ENCODE peak calls at places on chromosomes 7 and 10, in nine cellular contexts. One of them, this sample, is unnamed.

GRCh38 chr7:78873117-78873516 is 580.4 kb downstream of the MAGI2 start:
- DNase-seq in brain microvascular endothelial cell: no peak
- DNase-seq in SK-N-SH: no peak
- DNase-seq in cardiac muscle cell: no peak
- DNase-seq in hepatocyte: no peak
- DNase-seq in heart right ventricle: no peak
- DNase-seq in choroid plexus epithelial cell: no peak
- DNase-seq in astrocyte of the cerebellum: no peak
- DNase-seq in thoracic aorta: no peak
- DNase-seq in this sample: no peak

GRCh38 chr7:153515359-153515758 is 536.8 kb upstream of the DPP6 start:
- DNase-seq in brain microvascular endothelial cell: no peak
- DNase-seq in SK-N-SH: no peak
- DNase-seq in cardiac muscle cell: no peak
- DNase-seq in hepatocyte: no peak
- DNase-seq in heart right ventricle: no peak
- DNase-seq in choroid plexus epithelial cell: no peak
- DNase-seq in astrocyte of the cerebellum: no peak
- DNase-seq in thoracic aorta: no peak
- DNase-seq in this sample: no peak

GRCh38 chr10:125027889-125028288 is 86.0 kb downstream of the ZRANB1 start:
- DNase-seq in brain microvascular endothelial cell: no peak
- DNase-seq in SK-N-SH: no peak
- DNase-seq in cardiac muscle cell: peak; percentile 46
- DNase-seq in hepatocyte: no peak
- DNase-seq in heart right ventricle: peak; percentile 48
- DNase-seq in choroid plexus epithelial cell: no peak
- DNase-seq in astrocyte of the cerebellum: no peak
- DNase-seq in thoracic aorta: no peak
- DNase-seq in this sample: peak; percentile 74

GRCh38 chr7:126658684-126659083 is 594.1 kb downstream of the GRM8 start:
- DNase-seq in brain microvascular endothelial cell: no peak
- DNase-seq in SK-N-SH: no peak
- DNase-seq in cardiac muscle cell: no peak
- DNase-seq in hepatocyte: no peak
- DNase-seq in heart right ventricle: no peak
- DNase-seq in choroid plexus epithelial cell: no peak
- DNase-seq in astrocyte of the cerebellum: no peak
- DNase-seq in thoracic aorta: no peak
- DNase-seq in this sample: no peak

GRCh38 chr10:59587083-59587755 is 122.4 kb downstream of the SLC16A9 start:
- DNase-seq in brain microvascular endothelial cell: no peak
- DNase-seq in SK-N-SH: no peak
- DNase-seq in cardiac muscle cell: no peak
- DNase-seq in hepatocyte: no peak
- DNase-seq in heart right ventricle: no peak
- DNase-seq in choroid plexus epithelial cell: no peak
- DNase-seq in astrocyte of the cerebellum: no peak
- DNase-seq in thoracic aorta: no peak
- DNase-seq in this sample: no peak

GRCh38 chr10:124005091-124005490 is 88.3 kb downstream of the CHST15 start:
- DNase-seq in brain microvascular endothelial cell: no peak
- DNase-seq in SK-N-SH: peak; percentile 3
- DNase-seq in cardiac muscle cell: no peak
- DNase-seq in hepatocyte: no peak
- DNase-seq in heart right ventricle: no peak
- DNase-seq in choroid plexus epithelial cell: no peak
- DNase-seq in astrocyte of the cerebellum: no peak
- DNase-seq in thoracic aorta: no peak
- DNase-seq in this sample: no peak

GRCh38 chr10:58952747-58953466 is 223.5 kb upstream of the PHYHIPL start:
- DNase-seq in brain microvascular endothelial cell: peak; percentile 66
- DNase-seq in SK-N-SH: peak; percentile 36
- DNase-seq in cardiac muscle cell: peak; percentile 55
- DNase-seq in hepatocyte: peak; percentile 67
- DNase-seq in heart right ventricle: peak; percentile 46
- DNase-seq in choroid plexus epithelial cell: peak; percentile 67
- DNase-seq in astrocyte of the cerebellum: peak; percentile 44
- DNase-seq in thoracic aorta: peak; percentile 9
- DNase-seq in this sample: no peak

GRCh38 chr10:88045544-88046415 is 182.4 kb downstream of the PTEN start:
- DNase-seq in brain microvascular endothelial cell: no peak
- DNase-seq in SK-N-SH: no peak
- DNase-seq in cardiac muscle cell: no peak
- DNase-seq in hepatocyte: no peak
- DNase-seq in heart right ventricle: peak; percentile 15
- DNase-seq in choroid plexus epithelial cell: no peak
- DNase-seq in astrocyte of the cerebellum: no peak
- DNase-seq in thoracic aorta: no peak
- DNase-seq in this sample: no peak

GRCh38 chr7:95330194-95331003 is 6.1 kb upstream of the PON1 start:
- DNase-seq in brain microvascular endothelial cell: peak; percentile 11
- DNase-seq in SK-N-SH: no peak
- DNase-seq in cardiac muscle cell: no peak
- DNase-seq in hepatocyte: no peak
- DNase-seq in heart right ventricle: no peak
- DNase-seq in choroid plexus epithelial cell: peak; percentile 64
- DNase-seq in astrocyte of the cerebellum: no peak
- DNase-seq in thoracic aorta: no peak
- DNase-seq in this sample: peak; percentile 35

GRCh38 chr7:106270122-106270977 is 14.4 kb downstream of the NAMPT start:
- DNase-seq in brain microvascular endothelial cell: no peak
- DNase-seq in SK-N-SH: no peak
- DNase-seq in cardiac muscle cell: no peak
- DNase-seq in hepatocyte: no peak
- DNase-seq in heart right ventricle: no peak
- DNase-seq in choroid plexus epithelial cell: no peak
- DNase-seq in astrocyte of the cerebellum: no peak
- DNase-seq in thoracic aorta: no peak
- DNase-seq in this sample: no peak

GRCh38 chr7:44782460-44782859 is 14.0 kb upstream of the PPIA start:
- DNase-seq in brain microvascular endothelial cell: no peak
- DNase-seq in SK-N-SH: no peak
- DNase-seq in cardiac muscle cell: no peak
- DNase-seq in hepatocyte: no peak
- DNase-seq in heart right ventricle: no peak
- DNase-seq in choroid plexus epithelial cell: no peak
- DNase-seq in astrocyte of the cerebellum: no peak
- DNase-seq in thoracic aorta: no peak
- DNase-seq in this sample: no peak

GRCh38 chr10:42578019-42578418 is 60.4 kb downstream of the ZNF33B start:
- DNase-seq in brain microvascular endothelial cell: no peak
- DNase-seq in SK-N-SH: no peak
- DNase-seq in cardiac muscle cell: no peak
- DNase-seq in hepatocyte: no peak
- DNase-seq in heart right ventricle: no peak
- DNase-seq in choroid plexus epithelial cell: no peak
- DNase-seq in astrocyte of the cerebellum: no peak
- DNase-seq in thoracic aorta: no peak
- DNase-seq in this sample: no peak

GRCh38 chr10:130994845-130995244 is 316.7 kb downstream of the TCERG1L start:
- DNase-seq in brain microvascular endothelial cell: no peak
- DNase-seq in SK-N-SH: no peak
- DNase-seq in cardiac muscle cell: no peak
- DNase-seq in hepatocyte: no peak
- DNase-seq in heart right ventricle: no peak
- DNase-seq in choroid plexus epithelial cell: no peak
- DNase-seq in astrocyte of the cerebellum: no peak
- DNase-seq in thoracic aorta: no peak
- DNase-seq in this sample: no peak

GRCh38 chr7:47196106-47196630 is 385.7 kb downstream of the TNS3 start:
- DNase-seq in brain microvascular endothelial cell: no peak
- DNase-seq in SK-N-SH: no peak
- DNase-seq in cardiac muscle cell: no peak
- DNase-seq in hepatocyte: no peak
- DNase-seq in heart right ventricle: no peak
- DNase-seq in choroid plexus epithelial cell: no peak
- DNase-seq in astrocyte of the cerebellum: no peak
- DNase-seq in thoracic aorta: no peak
- DNase-seq in this sample: no peak

GRCh38 chr10:86397120-86397519 is 30.5 kb upstream of the GRID1 start:
- DNase-seq in brain microvascular endothelial cell: no peak
- DNase-seq in SK-N-SH: no peak
- DNase-seq in cardiac muscle cell: no peak
- DNase-seq in hepatocyte: no peak
- DNase-seq in heart right ventricle: no peak
- DNase-seq in choroid plexus epithelial cell: no peak
- DNase-seq in astrocyte of the cerebellum: no peak
- DNase-seq in thoracic aorta: no peak
- DNase-seq in this sample: no peak

GRCh38 chr10:86400705-86401587 is 34.4 kb upstream of the GRID1 start:
- DNase-seq in brain microvascular endothelial cell: no peak
- DNase-seq in SK-N-SH: peak; percentile 81
- DNase-seq in cardiac muscle cell: peak; percentile 59
- DNase-seq in hepatocyte: peak; percentile 74
- DNase-seq in heart right ventricle: no peak
- DNase-seq in choroid plexus epithelial cell: peak; percentile 31
- DNase-seq in astrocyte of the cerebellum: no peak
- DNase-seq in thoracic aorta: no peak
- DNase-seq in this sample: no peak

GRCh38 chr10:86399879-86400704 is 33.5 kb upstream of the GRID1 start:
- DNase-seq in brain microvascular endothelial cell: peak; percentile 93
- DNase-seq in SK-N-SH: peak; percentile 95
- DNase-seq in cardiac muscle cell: peak; percentile 99
- DNase-seq in hepatocyte: peak; percentile 98
- DNase-seq in heart right ventricle: peak; percentile 93
- DNase-seq in choroid plexus epithelial cell: peak; percentile 97
- DNase-seq in astrocyte of the cerebellum: peak; percentile 74
- DNase-seq in thoracic aorta: peak; percentile 86
- DNase-seq in this sample: peak; percentile 73

GRCh38 chr10:86401588-86402282 is 35.1 kb upstream of the GRID1 start:
- DNase-seq in brain microvascular endothelial cell: no peak
- DNase-seq in SK-N-SH: peak; percentile 57
- DNase-seq in cardiac muscle cell: no peak
- DNase-seq in hepatocyte: peak; percentile 27
- DNase-seq in heart right ventricle: no peak
- DNase-seq in choroid plexus epithelial cell: peak; percentile 37
- DNase-seq in astrocyte of the cerebellum: no peak
- DNase-seq in thoracic aorta: no peak
- DNase-seq in this sample: no peak

GRCh38 chr10:86399514-86399878 is 32.9 kb upstream of the GRID1 start:
- DNase-seq in brain microvascular endothelial cell: no peak
- DNase-seq in SK-N-SH: no peak
- DNase-seq in cardiac muscle cell: no peak
- DNase-seq in hepatocyte: no peak
- DNase-seq in heart right ventricle: no peak
- DNase-seq in choroid plexus epithelial cell: no peak
- DNase-seq in astrocyte of the cerebellum: no peak
- DNase-seq in thoracic aorta: no peak
- DNase-seq in this sample: no peak
- H3K4me3 ChIP-seq in brain microvascular endothelial cell: no peak overlapping the region
- H3K4me3 ChIP-seq in SK-N-SH: peak overlapping the region; percentile 77
- H3K4me3 ChIP-seq in cardiac muscle cell: no peak overlapping the region
- H3K4me3 ChIP-seq in hepatocyte: no peak overlapping the region
- H3K4me3 ChIP-seq in heart right ventricle: peak overlapping the region; percentile 55
- H3K4me3 ChIP-seq in choroid plexus epithelial cell: no peak overlapping the region
- H3K4me3 ChIP-seq in astrocyte of the cerebellum: peak overlapping the region; percentile 57
- H3K4me3 ChIP-seq in thoracic aorta: peak overlapping the region; percentile 89
- H3K4me3 ChIP-seq in this sample: no peak overlapping the region

DNA sequence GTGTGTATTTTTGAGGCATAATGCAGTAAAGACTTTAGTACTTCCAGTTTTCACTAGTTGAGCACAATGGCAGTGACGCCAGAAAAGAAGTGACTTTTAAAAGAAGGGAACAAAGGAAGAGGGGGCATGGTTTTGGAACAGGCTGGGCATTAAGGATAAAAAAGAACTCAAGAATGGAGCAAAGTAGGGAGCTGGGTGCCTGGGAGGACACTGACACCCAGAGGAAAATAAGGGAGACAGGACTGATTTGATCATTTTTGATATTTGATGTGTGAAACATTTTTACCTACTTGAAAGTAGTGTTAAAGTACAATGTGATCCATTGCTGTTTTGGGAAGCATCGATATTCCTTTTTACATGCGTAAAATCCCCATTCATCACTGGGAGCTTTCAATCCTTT is 85.4 kb downstream of the ADAM12 start:
- DNase-seq in brain microvascular endothelial cell: peak; percentile 12
- DNase-seq in SK-N-SH: no peak
- DNase-seq in cardiac muscle cell: no peak
- DNase-seq in hepatocyte: no peak
- DNase-seq in heart right ventricle: no peak
- DNase-seq in choroid plexus epithelial cell: peak; percentile 36
- DNase-seq in astrocyte of the cerebellum: no peak
- DNase-seq in thoracic aorta: no peak
- DNase-seq in this sample: no peak
- TF ChIP-seq CTCF in brain microvascular endothelial cell: peak; percentile 36
- TF ChIP-seq CTCF in SK-N-SH: peak; percentile 35
- TF ChIP-seq CTCF in cardiac muscle cell: peak; percentile 26
- TF ChIP-seq CTCF in hepatocyte: peak; percentile 14
- TF ChIP-seq CTCF in heart right ventricle: peak; percentile 9
- TF ChIP-seq CTCF in choroid plexus epithelial cell: peak; percentile 55
- TF ChIP-seq CTCF in astrocyte of the cerebellum: no peak
- TF ChIP-seq CTCF in thoracic aorta: no peak
- TF ChIP-seq CTCF in this sample: peak; percentile 19

GRCh38 chr7:109793-110556 is 82.4 kb upstream of the FAM20C start:
- DNase-seq in brain microvascular endothelial cell: no peak
- DNase-seq in SK-N-SH: no peak
- DNase-seq in cardiac muscle cell: no peak
- DNase-seq in hepatocyte: no peak
- DNase-seq in heart right ventricle: no peak
- DNase-seq in choroid plexus epithelial cell: no peak
- DNase-seq in astrocyte of the cerebellum: no peak
- DNase-seq in thoracic aorta: no peak
- DNase-seq in this sample: no peak

GRCh38 chr7:110557-111232 is 81.7 kb upstream of the FAM20C start:
- DNase-seq in brain microvascular endothelial cell: no peak
- DNase-seq in SK-N-SH: no peak
- DNase-seq in cardiac muscle cell: no peak
- DNase-seq in hepatocyte: no peak
- DNase-seq in heart right ventricle: no peak
- DNase-seq in choroid plexus epithelial cell: no peak
- DNase-seq in astrocyte of the cerebellum: no peak
- DNase-seq in thoracic aorta: no peak
- DNase-seq in this sample: no peak

GRCh38 chr7:111591-111990 is 80.8 kb upstream of the FAM20C start:
- DNase-seq in brain microvascular endothelial cell: no peak
- DNase-seq in SK-N-SH: no peak
- DNase-seq in cardiac muscle cell: no peak
- DNase-seq in hepatocyte: no peak
- DNase-seq in heart right ventricle: no peak
- DNase-seq in choroid plexus epithelial cell: no peak
- DNase-seq in astrocyte of the cerebellum: no peak
- DNase-seq in thoracic aorta: no peak
- DNase-seq in this sample: no peak

GRCh38 chr7:107907-108306 is 84.5 kb upstream of the FAM20C start:
- DNase-seq in brain microvascular endothelial cell: no peak
- DNase-seq in SK-N-SH: no peak
- DNase-seq in cardiac muscle cell: no peak
- DNase-seq in hepatocyte: no peak
- DNase-seq in heart right ventricle: no peak
- DNase-seq in choroid plexus epithelial cell: no peak
- DNase-seq in astrocyte of the cerebellum: no peak
- DNase-seq in thoracic aorta: no peak
- DNase-seq in this sample: no peak

GRCh38 chr7:109094-109493 is 83.3 kb upstream of the FAM20C start:
- DNase-seq in brain microvascular endothelial cell: no peak
- DNase-seq in SK-N-SH: no peak
- DNase-seq in cardiac muscle cell: no peak
- DNase-seq in hepatocyte: no peak
- DNase-seq in heart right ventricle: no peak
- DNase-seq in choroid plexus epithelial cell: no peak
- DNase-seq in astrocyte of the cerebellum: no peak
- DNase-seq in thoracic aorta: no peak
- DNase-seq in this sample: no peak
- H3K4me3 ChIP-seq in brain microvascular endothelial cell: no peak overlapping the region
- H3K4me3 ChIP-seq in SK-N-SH: no peak overlapping the region
- H3K4me3 ChIP-seq in cardiac muscle cell: no peak overlapping the region
- H3K4me3 ChIP-seq in hepatocyte: no peak overlapping the region
- H3K4me3 ChIP-seq in heart right ventricle: no peak overlapping the region
- H3K4me3 ChIP-seq in choroid plexus epithelial cell: no peak overlapping the region
- H3K4me3 ChIP-seq in astrocyte of the cerebellum: no peak overlapping the region
- H3K4me3 ChIP-seq in thoracic aorta: no peak overlapping the region
- H3K4me3 ChIP-seq in this sample: no peak overlapping the region

GRCh38 chr10:101749033-101749432 is 26.9 kb downstream of the FGF8 start:
- DNase-seq in brain microvascular endothelial cell: no peak
- DNase-seq in SK-N-SH: no peak
- DNase-seq in cardiac muscle cell: peak; percentile 64
- DNase-seq in hepatocyte: no peak
- DNase-seq in heart right ventricle: no peak
- DNase-seq in choroid plexus epithelial cell: peak; percentile 19
- DNase-seq in astrocyte of the cerebellum: no peak
- DNase-seq in thoracic aorta: no peak
- DNase-seq in this sample: no peak
- TF ChIP-seq CTCF in brain microvascular endothelial cell: peak; percentile 47
- TF ChIP-seq CTCF in SK-N-SH: no peak
- TF ChIP-seq CTCF in cardiac muscle cell: peak; percentile 26
- TF ChIP-seq CTCF in hepatocyte: no peak
- TF ChIP-seq CTCF in heart right ventricle: no peak
- TF ChIP-seq CTCF in choroid plexus epithelial cell: peak; percentile 28
- TF ChIP-seq CTCF in astrocyte of the cerebellum: peak; percentile 8
- TF ChIP-seq CTCF in thoracic aorta: no peak
- TF ChIP-seq CTCF in this sample: peak; percentile 24